ENCODE peak calls at places on chromosomes 16 and 17, in eight cellular contexts. P is cardiac muscle cell, F is HepG2, R is cardiac fibroblast, K is fibroblast of lung, V is neural progenitor cell, Y is fibroblast of pulmonary artery, A is WERI-Rb-1. H is an unnamed sample.

GRCh38 chr16:25124503-25124902 is 13.0 kb downstream of the LCMT1 start:
- DNase-seq in A (no peak), R (no peak), F (no peak), K (no peak), P (no peak), V (no peak), Y (no peak), H (no peak)

GRCh38 chr17:21358682-21359482 is 17.3 kb upstream of the KCNJ12 start:
- DNase-seq in V (no peak), P (no peak), A (no peak), R (peak; percentile 40), K (no peak), F (no peak), Y (no peak), H (peak; percentile 4)

GRCh38 chr16:1768767-1769401 is 2.5 kb downstream of the NME3 start:
- DNase-seq in F (no peak), Y (no peak), A (no peak), V (no peak), R (no peak), K (no peak), P (no peak), H (no peak)

GRCh38 chr16:27703545-27703944 is 153.6 kb downstream of the KATNIP start:
- DNase-seq in K (no peak), A (no peak), F (no peak), V (no peak), Y (peak; percentile 63), R (peak; percentile 63), P (peak; percentile 41), H (no peak)

GRCh38 chr16:67236551-67237395 is 9.8 kb downstream of the TMEM208 start:
- DNase-seq in A (peak; percentile 81), R (peak; percentile 50), Y (peak; percentile 46), K (peak; percentile 52), V (peak; percentile 59), F (peak; percentile 46), P (peak; percentile 41), H (no peak)

GRCh38 chr16:23905027-23905426 is 69.2 kb downstream of the PRKCB start:
- DNase-seq in V (peak; percentile 83), A (no peak), K (peak; percentile 6), F (no peak), Y (peak; percentile 3), R (peak; percentile 5), P (peak; percentile 39), H (peak; percentile 4)

GRCh38 chr16:105521-105920 is 27.5 kb downstream of the MPG start:
- DNase-seq in Y (no peak), R (no peak), V (no peak), F (no peak), K (no peak), A (no peak), P (no peak), H (no peak)

GRCh38 chr16:10776280-10776679 is 32.6 kb downstream of the NUBP1 start:
- DNase-seq in K (no peak), P (no peak), F (no peak), R (no peak), V (no peak), A (no peak), Y (no peak), H (no peak)

GRCh38 chr16:75584108-75584507 is 17.9 kb downstream of the GABARAPL2 start:
- DNase-seq in Y (no peak), K (no peak), R (no peak), F (no peak), P (no peak), A (no peak), V (no peak), H (no peak)
- TF ChIP-seq CTCF in Y (no peak), K (no peak), R (no peak), F (no peak), P (no peak), A (no peak), V (no peak), H (no peak)

DNA sequence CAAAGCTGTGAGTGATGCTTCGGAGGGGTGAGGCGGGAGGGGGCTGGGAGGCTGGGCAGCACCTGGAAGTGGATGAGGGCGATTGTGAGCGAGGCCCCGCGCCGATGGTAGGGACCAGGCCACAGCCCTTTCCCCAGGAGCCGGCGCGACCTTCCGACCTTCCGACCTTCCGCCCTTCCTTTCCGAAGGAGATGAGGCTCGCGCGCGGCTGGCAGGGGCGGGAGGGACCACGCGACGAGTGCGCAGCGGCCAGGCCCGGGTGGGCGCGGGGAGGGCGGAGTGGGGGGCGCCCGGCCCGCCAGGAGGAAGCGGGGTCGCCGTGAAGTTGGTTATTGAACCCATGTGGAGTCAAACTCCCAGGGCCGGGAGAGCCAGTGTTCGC is 56.5 kb downstream of the RAP1GAP2 start:
- DNase-seq in Y (no peak), V (peak; percentile 66), R (no peak), A (no peak), K (no peak), P (no peak), F (no peak), H (no peak)
- H3K4me3 ChIP-seq in Y (peak overlapping the region; percentile 57), V (peak overlapping the region; percentile 68), R (peak overlapping the region; percentile 56), A (peak overlapping the region; percentile 95), K (peak overlapping the region; percentile 50), P (peak overlapping the region; percentile 58), F (no peak overlapping the region), H (peak overlapping the region; percentile 30)

DNA sequence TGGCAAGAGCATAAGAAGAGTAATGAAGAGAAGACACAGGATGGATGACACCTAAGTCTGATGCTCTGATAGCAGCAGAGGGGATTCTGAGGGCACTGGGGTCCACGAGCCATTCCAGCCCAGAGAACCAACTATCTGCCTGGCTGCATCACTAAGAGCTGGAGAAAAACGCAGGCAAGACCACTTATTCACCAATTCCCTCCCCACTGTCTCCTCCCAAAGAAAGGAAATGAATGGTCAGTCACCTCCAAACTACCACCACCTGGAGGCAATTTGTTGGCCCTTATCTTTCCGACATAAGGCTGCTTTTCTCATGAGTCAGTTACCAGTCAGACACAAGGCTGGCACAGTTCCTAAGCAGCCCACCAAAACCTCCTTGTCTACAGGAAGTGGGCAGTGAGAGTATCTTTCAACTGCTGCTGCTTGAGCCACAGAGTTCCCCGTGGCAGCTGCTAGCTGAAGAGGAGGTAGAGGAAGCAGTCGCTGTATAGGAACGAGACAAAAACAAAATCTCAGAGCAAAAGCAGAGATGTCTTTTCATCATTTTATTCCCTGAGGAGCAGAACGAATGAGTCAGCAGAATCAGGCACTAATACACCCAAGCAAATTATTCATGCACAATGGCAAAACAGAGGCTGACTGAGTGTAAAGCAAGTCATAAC is 111.1 kb downstream of the SMG6 start:
- DNase-seq in Y (peak; percentile 95), F (no peak), K (peak; percentile 85), A (no peak), V (no peak), P (peak; percentile 97), R (peak; percentile 95), H (peak; percentile 98)
- TF ChIP-seq CTCF in Y (no peak), F (no peak), K (no peak), A (no peak), V (no peak), P (no peak), R (no peak), H (no peak)

GRCh38 chr17:2068101-2068518 is 13.2 kb downstream of the HIC1 start:
- DNase-seq in Y (peak; percentile 67), F (no peak), R (peak; percentile 73), K (peak; percentile 70), A (no peak), P (peak; percentile 66), V (no peak), H (no peak)
- H3K4me3 ChIP-seq in Y (no peak overlapping the region), F (no peak overlapping the region), R (no peak overlapping the region), K (no peak overlapping the region), A (no peak overlapping the region), P (no peak overlapping the region), V (no peak overlapping the region), H (no peak overlapping the region)

DNA sequence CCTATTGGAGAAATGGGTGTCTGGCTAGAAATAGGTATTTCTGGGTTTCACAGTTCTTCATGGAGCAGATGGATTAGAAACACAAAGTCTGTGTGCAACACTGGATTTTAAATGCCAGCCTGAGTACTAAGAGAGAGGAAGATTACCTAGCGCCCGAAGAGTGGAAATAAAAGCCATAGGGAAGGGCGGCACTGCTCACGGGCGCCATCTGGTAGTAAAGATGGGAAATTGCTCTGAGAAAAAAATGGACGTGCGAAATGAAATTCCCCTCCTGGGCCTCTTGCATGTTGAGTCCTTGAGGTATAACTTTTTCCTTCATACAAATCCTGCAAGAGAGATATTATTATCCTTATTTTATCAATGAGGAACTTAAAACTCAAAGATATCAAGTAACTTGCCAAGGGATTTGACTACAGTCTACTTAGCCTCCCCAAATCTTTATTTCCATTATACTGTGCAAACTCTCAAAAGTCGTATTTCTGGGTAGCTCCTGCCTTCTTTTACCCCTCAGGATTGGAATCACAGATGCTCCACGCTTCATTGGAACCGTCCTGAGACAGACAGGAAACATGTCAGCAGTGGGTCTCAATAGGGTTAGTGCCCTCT is 72.8 kb downstream of the MMD start:
- DNase-seq in F (peak; percentile 69), V (peak; percentile 67), A (peak; percentile 61), R (peak; percentile 68), Y (peak; percentile 65), K (peak; percentile 63), P (peak; percentile 68), H (no peak)
- TF ChIP-seq CTCF in F (peak; percentile 90), V (peak; percentile 86), A (peak; percentile 82), R (peak; percentile 86), Y (peak; percentile 86), K (peak; percentile 91), P (peak; percentile 86), H (peak; percentile 83)

DNA sequence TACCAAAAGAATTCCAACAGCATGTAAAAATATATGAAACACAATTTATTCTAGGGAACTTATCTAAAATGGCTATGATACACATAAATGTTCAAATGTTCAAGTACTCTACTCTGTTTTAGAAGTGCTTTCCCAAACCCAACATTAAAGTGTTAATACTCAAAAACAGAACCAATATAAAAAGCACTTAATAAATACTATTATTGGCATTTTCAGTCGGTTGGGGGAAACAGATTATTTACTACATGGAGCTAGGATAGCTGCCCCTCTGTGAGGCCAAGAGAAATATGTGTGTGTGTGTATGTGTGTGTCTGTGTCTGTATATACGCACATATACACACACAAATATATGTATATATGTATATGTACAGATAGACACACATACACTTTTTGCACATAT is 32.1 kb upstream of the BRIP1 start:
- DNase-seq in Y (no peak), K (no peak), P (no peak), V (no peak), A (no peak), F (no peak), R (no peak), H (no peak)
- H3K4me3 ChIP-seq in Y (no peak overlapping the region), K (no peak overlapping the region), P (no peak overlapping the region), V (no peak overlapping the region), A (no peak overlapping the region), F (no peak overlapping the region), R (no peak overlapping the region), H (no peak overlapping the region)

H was measured in HFF-Myc.